ENCODE peak calls at places on chromosomes 13 and 19, in five cellular contexts. C is HT1080; O is adrenal gland; A is pancreas; U is effector memory CD4-positive, alpha-beta T cell. M is an unnamed sample.

GRCh38 chr13:36057041-36057440 is 74.1 kb downstream of the DCLK1 start:
- DNase-seq in U (no peak), O (no peak), A (no peak), C (peak), M (no peak)

GRCh38 chr19:29372461-29372860 is 153.3 kb upstream of the VSTM2B start:
- DNase-seq in C (no peak), A (no peak), U (no peak), O (no peak), M (no peak)

GRCh38 chr19:37251308-37252229 is 33.6 kb downstream of the ZNF383 start:
- DNase-seq in A (peak), C (peak), O (peak), U (peak), M (peak)

GRCh38 chr19:38696733-38697055 is 47.6 kb downstream of the CAPN12 start:
- DNase-seq in A (no peak), O (no peak), C (no peak), U (no peak), M (no peak)

GRCh38 chr19:7902796-7903243 is 857 bp upstream of the MAP2K7 start:
- DNase-seq in A (no peak), U (no peak), C (no peak), O (peak), M (no peak)

GRCh38 chr13:29892149-29892548 is 41.7 kb upstream of the UBL3 start:
- DNase-seq in U (no peak), C (no peak), A (no peak), O (no peak), M (no peak)

GRCh38 chr13:40624338-40624737 is 42.1 kb downstream of the FOXO1 start:
- DNase-seq in U (no peak), A (no peak), O (peak), C (peak), M (no peak)

GRCh38 chr13:76489299-76489698 is 396.9 kb downstream of the KCTD12 start:
- DNase-seq in U (no peak), O (no peak), A (no peak), C (no peak), M (no peak)

GRCh38 chr13:28805193-28805819 is 14.8 kb upstream of the MTUS2 start:
- DNase-seq in U (no peak), A (no peak), O (no peak), C (peak), M (peak)

GRCh38 chr19:13841339-13842293 is 35.3 kb upstream of the NANOS3 start:
- DNase-seq in O (peak), A (peak), C (peak), U (no peak), M (peak)

GRCh38 chr13:72864142-72865035 is 82.5 kb downstream of the PIBF1 start:
- DNase-seq in A (no peak), U (no peak), O (no peak), C (no peak), M (no peak)

GRCh38 chr13:57633141-57633949 is 1.8 kb downstream of the PCDH17 start:
- DNase-seq in C (no peak), U (no peak), O (peak), A (peak), M (peak)

GRCh38 chr13:51435002-51435578 is 17.7 kb downstream of the INTS6 start:
- DNase-seq in C (no peak), U (no peak), A (no peak), O (no peak), M (no peak)

GRCh38 chr19:11138659-11139526 is 16.7 kb downstream of the SPC24 start:
- DNase-seq in A (peak), O (peak), U (no peak), C (peak), M (peak)

GRCh38 chr19:1400281-1401137 is 833 bp downstream of the GAMT start:
- DNase-seq in C (peak), U (no peak), A (peak), O (peak), M (peak)

GRCh38 chr19:14385492-14385891 is 4.2 kb downstream of the ADGRE5 start:
- DNase-seq in O (no peak), U (no peak), C (no peak), A (no peak), M (no peak)

GRCh38 chr19:45200614-45201013 is 22.0 kb downstream of the BLOC1S3 start:
- DNase-seq in C (peak), U (no peak), A (no peak), O (peak), M (no peak)

GRCh38 chr13:96963786-96964475 is 30.3 kb downstream of the OXGR1 start:
- DNase-seq in O (no peak), A (no peak), C (no peak), U (no peak), M (no peak)

GRCh38 chr13:35630551-35631275 is 154.2 kb upstream of the MAB21L1 start:
- DNase-seq in O (peak), U (no peak), A (no peak), C (peak), M (no peak)

GRCh38 chr13:46278474-46278873 is 66.7 kb downstream of the LRRC63 start:
- DNase-seq in A (no peak), C (no peak), O (no peak), U (no peak), M (no peak)

GRCh38 chr19:28553764-28554163 is 659.2 kb downstream of the UQCRFS1 start:
- DNase-seq in C (no peak), O (no peak), U (no peak), A (no peak), M (no peak)

GRCh38 chr19:6481541-6482342 is at the start of gene DENND1C:
- DNase-seq in U (peak), A (no peak), O (peak), C (no peak), M (no peak)

GRCh38 chr19:7658219-7658686 is 10.6 kb upstream of the RETN start:
- DNase-seq in O (no peak), U (no peak), A (no peak), C (no peak), M (no peak)

GRCh38 chr13:58907347-58907746 is 1256.4 kb downstream of the DIAPH3 start:
- DNase-seq in A (no peak), C (no peak), U (no peak), O (no peak), M (no peak)

GRCh38 chr19:55546822-55547614 is 1.7 kb upstream of the SBK3 start:
- DNase-seq in O (peak), A (no peak), U (no peak), C (peak), M (peak)

GRCh38 chr13:23626730-23627129 is 56.5 kb downstream of the TNFRSF19 start:
- DNase-seq in C (no peak), U (no peak), O (no peak), A (no peak), M (no peak)

GRCh38 chr13:102318233-102318632 is 83.6 kb downstream of the FGF14 start:
- DNase-seq in U (no peak), O (no peak), A (no peak), C (no peak), M (no peak)

GRCh38 chr19:16587031-16588023 is 15.1 kb upstream of the SLC35E1 start:
- DNase-seq in O (no peak), U (no peak), A (no peak), C (no peak), M (peak)